ENCODE peak calls at places on chromosome 20, in ten cellular contexts. V is body of pancreas, X is heart left ventricle, E is sigmoid colon, Y is HCT116, N is tibial nerve, Z is stomach, P is K562, O is ovary, R is prostate gland. L is an unnamed sample.

GRCh38 chr20:8428988-8429387 is 296.9 kb downstream of the PLCB1 start:
- DNase-seq in V (no peak), X (no peak), E (no peak), Y (no peak), N (no peak), Z (no peak), P (no peak), O (no peak), R (no peak), L (no peak)

GRCh38 chr20:56453347-56453746 is 15.1 kb upstream of the RTF2 start:
- DNase-seq in V (no peak), X (no peak), E (no peak), Y (no peak), N (no peak), Z (no peak), P (no peak), O (no peak), R (no peak), L (no peak)

GRCh38 chr20:57896563-57896962 is 186.7 kb upstream of the PMEPA1 start:
- DNase-seq in V (no peak), X (no peak), E (peak), Y (no peak), N (no peak), Z (no peak), P (no peak), O (no peak), R (no peak), L (no peak)

GRCh38 chr20:36399147-36399968 is 93.2 kb downstream of the DLGAP4 start:
- DNase-seq in V (peak), X (no peak), E (no peak), Y (peak), N (peak), Z (peak), P (peak), O (no peak), R (no peak), L (peak)

GRCh38 chr20:31720486-31721407 is 1.9 kb downstream of the BCL2L1 start:
- DNase-seq in V (peak), X (no peak), E (no peak), Y (no peak), N (no peak), Z (peak), P (peak), O (no peak), R (no peak), L (no peak)

GRCh38 chr20:18683839-18684238 is 96.0 kb downstream of the DTD1 start:
- DNase-seq in V (no peak), X (no peak), E (no peak), Y (no peak), N (no peak), Z (no peak), P (no peak), O (no peak), R (no peak), L (no peak)

GRCh38 chr20:47278907-47279348 is 77.6 kb downstream of the ZMYND8 start:
- DNase-seq in V (no peak), X (no peak), E (peak), Y (peak), N (no peak), Z (no peak), P (peak), O (no peak), R (no peak), L (no peak)

GRCh38 chr20:47113362-47114118 is 218.9 kb downstream of the EYA2 start:
- DNase-seq in V (no peak), X (no peak), E (peak), Y (no peak), N (no peak), Z (no peak), P (no peak), O (no peak), R (no peak), L (no peak)

GRCh38 chr20:59752704-59753460 is 148.5 kb downstream of the PHACTR3 start:
- DNase-seq in V (no peak), X (peak), E (no peak), Y (no peak), N (no peak), Z (no peak), P (no peak), O (no peak), R (no peak), L (no peak)

GRCh38 chr20:57679113-57679512 is 30.7 kb downstream of the PMEPA1 start:
- DNase-seq in V (no peak), X (no peak), E (no peak), Y (no peak), N (no peak), Z (no peak), P (no peak), O (no peak), R (no peak), L (no peak)

GRCh38 chr20:17664025-17664638 is 17.9 kb downstream of the RRBP1 start:
- DNase-seq in V (no peak), X (peak), E (peak), Y (no peak), N (no peak), Z (peak), P (no peak), O (no peak), R (no peak), L (no peak)

GRCh38 chr20:45104786-45105185 is 3.9 kb upstream of the KCNS1 start:
- DNase-seq in V (no peak), X (no peak), E (no peak), Y (no peak), N (no peak), Z (no peak), P (no peak), O (no peak), R (no peak), L (peak)

GRCh38 chr20:54172856-54173652 is 732 bp downstream of the CYP24A1 start:
- DNase-seq in V (no peak), X (no peak), E (no peak), Y (no peak), N (no peak), Z (no peak), P (no peak), O (no peak), R (no peak), L (no peak)

GRCh38 chr20:47280668-47281067 is 75.8 kb downstream of the ZMYND8 start:
- DNase-seq in V (no peak), X (no peak), E (peak), Y (no peak), N (no peak), Z (no peak), P (no peak), O (no peak), R (no peak), L (no peak)

GRCh38 chr20:56689318-56689717 is 60.2 kb downstream of the TFAP2C start:
- DNase-seq in V (peak), X (no peak), E (no peak), Y (no peak), N (no peak), Z (no peak), P (no peak), O (no peak), R (peak), L (peak)

GRCh38 chr20:43752561-43753301 is 25.9 kb upstream of the GTSF1L start:
- DNase-seq in V (peak), X (peak), E (no peak), Y (no peak), N (no peak), Z (peak), P (no peak), O (no peak), R (no peak), L (peak)

GRCh38 chr20:63658749-63659187 is 656 bp downstream of the RTEL1 start:
- DNase-seq in V (peak), X (peak), E (no peak), Y (no peak), N (no peak), Z (no peak), P (no peak), O (no peak), R (no peak), L (no peak)

GRCh38 chr20:21229163-21229562 is 74.0 kb upstream of the XRN2 start:
- DNase-seq in V (no peak), X (no peak), E (no peak), Y (peak), N (no peak), Z (no peak), P (no peak), O (no peak), R (no peak), L (peak)

GRCh38 chr20:4987130-4987529 is 14.2 kb downstream of the SLC23A2 start:
- DNase-seq in V (no peak), X (no peak), E (no peak), Y (no peak), N (no peak), Z (no peak), P (no peak), O (no peak), R (no peak), L (no peak)

GRCh38 chr20:32429343-32429742 is 71.2 kb downstream of the ASXL1 start:
- DNase-seq in V (no peak), X (no peak), E (no peak), Y (no peak), N (no peak), Z (no peak), P (no peak), O (no peak), R (no peak), L (no peak)

GRCh38 chr20:47886454-47887041 is 101.3 kb upstream of the SULF2 start:
- DNase-seq in V (no peak), X (no peak), E (no peak), Y (no peak), N (no peak), Z (no peak), P (no peak), O (no peak), R (no peak), L (no peak)

GRCh38 chr20:48159156-48159971 is 374.1 kb upstream of the SULF2 start:
- DNase-seq in V (peak), X (no peak), E (no peak), Y (no peak), N (no peak), Z (no peak), P (no peak), O (no peak), R (no peak), L (no peak)

GRCh38 chr20:56995635-56996075 is 270.8 kb downstream of the BMP7 start:
- DNase-seq in V (no peak), X (no peak), E (no peak), Y (peak), N (no peak), Z (no peak), P (peak), O (no peak), R (no peak), L (no peak)

GRCh38 chr20:47464380-47465101 is 37.1 kb upstream of the NCOA3 start:
- DNase-seq in V (peak), X (peak), E (peak), Y (peak), N (peak), Z (peak), P (no peak), O (peak), R (peak), L (peak)

GRCh38 chr20:37907677-37908397 is 4.9 kb downstream of the VSTM2L start:
- DNase-seq in V (no peak), X (no peak), E (no peak), Y (no peak), N (no peak), Z (no peak), P (no peak), O (no peak), R (no peak), L (peak)

GRCh38 chr20:58359441-58359840 is 29.6 kb upstream of the VAPB start:
- DNase-seq in V (no peak), X (no peak), E (no peak), Y (no peak), N (no peak), Z (no peak), P (no peak), O (no peak), R (no peak), L (no peak)

GRCh38 chr20:38620501-38620900 is 18.9 kb downstream of the ARHGAP40 start:
- DNase-seq in V (no peak), X (no peak), E (no peak), Y (no peak), N (no peak), Z (no peak), P (no peak), O (no peak), R (no peak), L (no peak)

GRCh38 chr20:51886341-51886740 is 84.0 kb upstream of the SALL4 start:
- DNase-seq in V (no peak), X (no peak), E (no peak), Y (no peak), N (no peak), Z (no peak), P (no peak), O (no peak), R (no peak), L (no peak)

GRCh38 chr20:61254881-61255589 is 3.0 kb downstream of the CDH4 start:
- DNase-seq in V (no peak), X (no peak), E (no peak), Y (no peak), N (no peak), Z (no peak), P (no peak), O (no peak), R (no peak), L (peak)

GRCh38 chr20:21804779-21805178 is 99.3 kb downstream of the PAX1 start:
- DNase-seq in V (no peak), X (no peak), E (peak), Y (no peak), N (no peak), Z (no peak), P (no peak), O (no peak), R (peak), L (no peak)

GRCh38 chr20:19757487-19757972 is 528 bp upstream of the RIN2 start:
- DNase-seq in V (peak), X (peak), E (peak), Y (no peak), N (peak), Z (peak), P (no peak), O (peak), R (peak), L (peak)

GRCh38 chr20:17987988-17988387 is 19.2 kb downstream of the MGME1 start:
- DNase-seq in V (no peak), X (no peak), E (no peak), Y (no peak), N (no peak), Z (no peak), P (no peak), O (no peak), R (no peak), L (no peak)

DNA sequence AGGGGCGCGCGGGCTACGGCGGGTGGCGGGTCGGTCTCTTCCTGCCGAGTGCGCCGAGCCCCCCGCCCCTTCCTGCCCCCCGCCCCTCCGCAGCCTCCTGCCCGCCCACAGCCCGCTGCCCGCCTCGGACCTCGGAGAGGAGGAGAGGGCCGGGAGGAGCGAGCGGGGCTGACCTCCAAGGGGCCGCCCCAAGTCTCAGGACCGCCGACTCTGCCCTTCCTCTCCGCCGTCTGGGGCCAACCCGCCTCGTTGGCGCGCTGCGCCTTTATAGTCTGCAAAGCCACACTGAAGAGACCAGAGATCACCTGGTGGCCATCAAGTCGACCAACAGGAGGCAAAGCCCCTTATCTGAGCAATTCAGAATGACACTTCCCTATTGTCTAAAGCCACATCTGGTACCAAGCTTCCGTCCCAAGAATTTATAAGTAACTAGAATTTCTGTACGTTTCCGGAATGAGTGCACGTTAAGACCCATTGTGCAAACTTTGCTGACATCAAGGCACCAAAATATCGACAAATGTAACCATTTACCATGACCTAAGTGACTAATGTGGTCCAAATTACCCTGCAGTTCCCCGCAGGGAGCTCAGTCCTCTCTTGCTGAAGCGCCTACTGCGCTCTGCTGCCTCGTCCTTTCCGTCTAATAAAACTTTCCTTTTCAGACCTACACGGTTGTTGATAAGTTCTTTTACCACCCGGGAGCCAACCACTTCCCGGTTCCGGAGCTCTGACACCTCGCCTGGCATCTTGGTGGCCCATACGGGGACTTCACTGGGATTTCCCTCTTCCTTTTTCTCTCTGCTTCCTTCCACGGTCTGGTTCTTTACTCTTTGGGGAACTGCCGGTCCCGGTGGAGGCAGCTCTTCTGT is at the start of gene CPXM1:
- DNase-seq in V (no peak), X (no peak), E (no peak), Y (no peak), N (no peak), Z (no peak), P (peak), O (no peak), R (no peak), L (no peak)
- TF ChIP-seq POLR2A in V (no peak), X (no peak), E (no peak), Y (no peak), N (no peak), Z (no peak), P (no peak), O (no peak), R (no peak), L (no peak)

GRCh38 chr20:41617931-41618806 is at the start of gene CHD6:
- DNase-seq in V (peak), X (peak), E (peak), Y (peak), N (peak), Z (peak), P (peak), O (peak), R (peak), L (peak)
- TF ChIP-seq POLR2A in V (no peak), X (no peak), E (no peak), Y (no peak), N (peak), Z (no peak), P (peak), O (no peak), R (peak), L (no peak)

GRCh38 chr20:10217517-10218410 is 866 bp upstream of the SNAP25 start:
- DNase-seq in V (peak), X (no peak), E (peak), Y (no peak), N (no peak), Z (no peak), P (no peak), O (peak), R (peak), L (peak)
- TF ChIP-seq POLR2A in V (no peak), X (no peak), E (no peak), Y (no peak), N (no peak), Z (no peak), P (no peak), O (peak), R (no peak), L (no peak)

DNA sequence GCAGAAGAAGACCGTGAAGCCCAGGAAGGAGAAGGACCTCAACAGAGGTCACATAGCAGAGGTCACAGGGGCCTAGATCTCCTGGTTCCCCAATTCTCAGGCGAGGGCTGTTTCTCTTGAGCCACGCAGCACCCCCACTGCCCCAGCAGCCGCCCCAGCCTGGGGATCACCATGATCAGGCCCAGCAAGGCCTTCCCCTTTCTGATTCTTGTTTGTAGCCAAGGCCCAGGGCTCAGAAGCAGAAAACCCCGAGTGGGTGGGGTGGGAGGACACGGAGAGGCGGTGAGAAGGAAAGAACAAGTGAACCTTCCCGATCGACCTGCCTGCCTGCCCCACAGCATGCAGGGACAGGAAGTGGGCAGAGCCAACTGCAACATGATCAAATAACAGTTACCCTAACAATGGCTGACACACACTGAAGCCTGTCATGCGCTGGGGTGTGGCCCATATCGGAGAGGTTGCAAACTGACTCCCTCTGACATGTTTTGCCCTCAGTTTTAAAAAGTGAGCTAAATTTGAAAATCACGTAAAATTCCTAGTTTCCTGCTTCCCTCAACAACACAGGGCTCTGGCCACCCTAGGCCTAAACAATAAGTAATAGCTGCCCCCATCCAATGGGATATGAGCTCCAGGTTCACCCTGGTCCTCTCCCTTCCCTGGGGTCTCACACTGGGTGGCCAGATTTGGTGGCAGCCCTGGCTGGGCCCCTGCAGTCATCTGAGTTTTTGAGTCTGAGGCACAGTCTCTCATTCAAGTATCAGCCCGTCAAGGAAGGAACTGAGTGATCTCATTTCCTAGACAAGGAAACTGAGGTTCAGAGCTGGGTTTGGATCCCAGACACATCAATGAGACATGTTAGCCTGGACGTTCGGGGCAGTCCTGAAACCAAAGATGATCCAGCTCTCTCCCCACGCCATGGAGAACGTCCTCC is 6.5 kb downstream of the PEDS1 start:
- DNase-seq in V (peak), X (no peak), E (no peak), Y (no peak), N (no peak), Z (peak), P (peak), O (no peak), R (peak), L (no peak)
- TF ChIP-seq POLR2A in V (no peak), X (no peak), E (no peak), Y (no peak), N (no peak), Z (no peak), P (peak), O (no peak), R (peak), L (no peak)

DNA sequence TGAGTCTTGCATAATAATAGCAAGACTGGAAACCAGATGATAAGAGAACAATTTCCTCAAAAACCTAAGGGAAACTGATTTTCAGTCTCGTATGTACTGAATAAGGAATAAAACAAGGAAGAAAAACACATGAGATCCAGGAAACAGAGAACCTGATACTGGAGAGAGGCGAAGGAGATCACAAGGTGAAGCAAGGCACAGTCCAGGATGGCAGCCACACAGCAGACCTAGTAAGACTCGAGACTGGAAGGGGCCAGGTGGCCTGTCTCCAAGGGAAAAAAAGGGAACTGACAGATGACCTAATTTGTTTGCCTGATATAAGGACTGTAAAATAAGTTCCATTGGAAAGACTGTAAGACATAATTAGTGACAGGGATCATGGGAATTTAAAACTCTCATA is 71.1 kb downstream of the TASP1 start:
- DNase-seq in V (no peak), X (peak), E (no peak), Y (no peak), N (no peak), Z (no peak), P (no peak), O (no peak), R (no peak), L (no peak)
- TF ChIP-seq POLR2A in V (no peak), X (no peak), E (no peak), Y (no peak), N (no peak), Z (no peak), P (no peak), O (no peak), R (no peak), L (no peak)

DNA sequence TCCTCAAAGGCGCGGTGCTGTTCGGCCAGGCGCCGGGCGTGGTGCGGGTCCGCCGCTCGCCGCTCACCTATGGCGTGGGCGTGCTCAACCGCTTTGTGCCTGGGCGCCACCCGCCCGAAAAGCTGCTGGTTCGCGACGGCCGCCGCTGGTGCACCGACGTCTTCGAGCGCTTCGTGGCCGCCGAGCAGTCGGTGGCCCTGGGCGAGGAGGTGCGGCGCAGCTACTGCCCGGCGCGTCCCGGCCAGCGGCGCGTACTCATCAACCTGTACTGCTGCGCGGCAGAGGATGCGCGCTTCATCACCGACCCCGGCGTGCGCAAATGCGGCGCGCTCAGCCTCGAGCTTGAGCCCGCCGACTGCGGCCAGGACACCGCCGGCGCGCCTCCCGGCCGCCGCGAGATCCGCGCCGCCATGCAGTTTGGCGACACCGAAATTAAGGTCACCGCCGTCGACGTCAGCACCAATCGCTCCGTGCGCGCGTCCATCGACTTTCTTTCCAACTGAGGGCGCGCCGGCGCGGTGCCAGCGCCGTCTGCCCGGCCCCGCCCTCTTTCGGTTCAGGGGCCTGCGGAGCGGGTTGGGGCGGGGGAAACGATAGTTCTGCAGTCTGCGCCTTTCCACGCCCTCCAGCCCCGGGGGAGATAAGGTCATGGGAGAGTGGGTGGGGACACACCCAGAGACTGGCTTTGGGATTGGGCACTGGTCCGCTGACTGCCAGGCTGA is 15.7 kb downstream of the ADISSP start:
- DNase-seq in V (peak), X (peak), E (peak), Y (no peak), N (no peak), Z (peak), P (no peak), O (no peak), R (no peak), L (no peak)
- TF ChIP-seq POLR2A in V (peak), X (no peak), E (no peak), Y (no peak), N (no peak), Z (no peak), P (no peak), O (no peak), R (no peak), L (no peak)

L was measured in H54.